ENCODE peak calls at places on chromosomes 3 and 15, in seven cellular contexts. N, M, D, C, G, S and E are unnamed samples.

GRCh38 chr15:96629501-96629900 is 299.0 kb downstream of the NR2F2 start:
- DNase-seq in C (no peak), D (no peak), S (no peak), G (peak), N (no peak), M (peak), E (no peak)

GRCh38 chr3:94117729-94118128 is 54.9 kb downstream of the NSUN3 start:
- DNase-seq in G (no peak), N (no peak), M (no peak), C (no peak), S (no peak), D (no peak), E (peak)

GRCh38 chr3:150577854-150578253 is 25.3 kb upstream of the SELENOT start:
- DNase-seq in M (no peak), S (no peak), N (no peak), D (no peak), G (no peak), C (no peak), E (peak)

GRCh38 chr15:25175789-25176615 is 221.2 kb downstream of the SNRPN start:
- DNase-seq in G (peak), S (peak), D (no peak), C (peak), N (no peak), M (no peak), E (no peak)

GRCh38 chr3:195075199-195075940 is 195.6 kb downstream of the XXYLT1 start:
- DNase-seq in C (peak), G (peak), D (no peak), N (no peak), S (no peak), M (peak), E (peak)

GRCh38 chr3:129597792-129598381 is 8.6 kb downstream of the PLXND1 start:
- DNase-seq in M (no peak), G (no peak), N (no peak), S (no peak), C (no peak), D (no peak), E (no peak)

GRCh38 chr15:39922450-39923092 is 2.5 kb upstream of the GPR176 start:
- DNase-seq in D (no peak), S (no peak), M (no peak), G (no peak), C (no peak), N (no peak), E (no peak)

GRCh38 chr3:162491957-162492356 is 995.3 kb downstream of the OTOL1 start:
- DNase-seq in C (no peak), D (no peak), M (no peak), S (no peak), G (no peak), N (no peak), E (no peak)

GRCh38 chr3:47034868-47035489 is 55.5 kb downstream of the NBEAL2 start:
- DNase-seq in G (no peak), S (no peak), N (no peak), D (no peak), M (no peak), C (no peak), E (no peak)

GRCh38 chr3:41148446-41148845 is 50.9 kb upstream of the CTNNB1 start:
- DNase-seq in D (no peak), C (no peak), N (no peak), M (no peak), S (no peak), G (no peak), E (no peak)

GRCh38 chr3:53318522-53318921 is 28.8 kb downstream of the DCP1A start:
- DNase-seq in M (no peak), D (no peak), G (no peak), S (no peak), C (no peak), N (no peak), E (no peak)

GRCh38 chr15:80560601-80561025 is 134.5 kb upstream of the ABHD17C start:
- DNase-seq in N (no peak), D (no peak), G (no peak), C (no peak), M (no peak), S (no peak), E (peak)

GRCh38 chr3:133853063-133853924 is 42.4 kb downstream of the RAB6B start:
- DNase-seq in S (no peak), D (no peak), M (no peak), C (no peak), G (no peak), N (no peak), E (no peak)

GRCh38 chr15:43168192-43169107 is 16.8 kb upstream of the CCNDBP1 start:
- DNase-seq in S (no peak), M (peak), C (no peak), N (no peak), G (peak), D (no peak), E (no peak)

GRCh38 chr15:74418575-74419338 is 15.0 kb downstream of the SEMA7A start:
- DNase-seq in D (no peak), M (no peak), N (no peak), G (no peak), S (no peak), C (no peak), E (no peak)

GRCh38 chr15:74419432-74419831 is 14.3 kb downstream of the SEMA7A start:
- DNase-seq in C (no peak), M (no peak), D (no peak), G (no peak), S (no peak), N (no peak), E (no peak)

GRCh38 chr15:74422370-74422722 is 11.4 kb downstream of the SEMA7A start:
- DNase-seq in S (no peak), M (no peak), G (no peak), N (no peak), D (no peak), C (no peak), E (no peak)

GRCh38 chr15:74421302-74422245 is 12.2 kb downstream of the SEMA7A start:
- DNase-seq in D (no peak), G (no peak), C (no peak), M (no peak), N (no peak), S (no peak), E (no peak)

DNA sequence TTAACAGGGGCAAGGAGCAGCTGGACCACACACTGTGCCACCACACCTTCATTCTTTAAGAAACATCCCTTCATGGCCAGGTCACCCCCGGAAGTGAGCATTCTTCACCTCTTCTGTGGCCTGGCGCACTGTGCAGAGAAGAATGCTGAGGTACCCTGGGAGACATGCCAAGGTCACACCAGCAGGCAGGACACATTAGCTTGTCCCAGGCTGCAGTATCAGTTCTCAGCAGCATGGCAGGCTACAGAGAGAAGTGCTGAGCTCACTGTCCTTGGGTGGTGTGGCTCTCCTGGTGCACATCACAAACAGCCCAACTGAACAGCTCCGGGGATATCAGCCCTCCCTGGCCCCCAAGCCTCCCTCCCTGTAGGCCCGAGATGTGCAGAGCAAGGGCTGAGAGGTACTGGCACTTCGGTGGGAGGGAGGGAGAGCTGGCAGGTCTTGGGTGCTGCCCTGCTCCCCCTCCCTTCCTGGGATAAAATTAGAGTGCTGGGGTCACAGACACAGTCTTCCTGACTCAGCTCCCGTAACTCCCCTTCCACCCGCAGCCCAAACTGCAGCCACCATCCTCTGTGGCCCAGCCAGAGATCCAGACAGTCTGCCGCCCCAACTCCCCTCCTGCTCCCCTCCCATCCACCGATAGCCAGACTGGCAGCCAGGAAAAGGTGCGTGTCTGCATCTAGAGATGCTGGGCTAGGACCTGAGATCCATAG is 13.4 kb downstream of the SEMA7A start:
- DNase-seq in D (peak), S (no peak), G (no peak), M (no peak), C (no peak), N (no peak), E (no peak)
- TF ChIP-seq POLR2A in D (no peak), S (no peak), G (no peak), M (no peak), C (no peak), N (no peak), E (no peak)

GRCh38 chr15:98583758-98584157 is 64.6 kb upstream of the IGF1R start:
- DNase-seq in D (no peak), M (no peak), S (no peak), G (no peak), N (no peak), C (no peak), E (no peak)

GRCh38 chr15:98586066-98586465 is 62.3 kb upstream of the IGF1R start:
- DNase-seq in N (no peak), C (no peak), G (no peak), D (no peak), S (no peak), M (no peak), E (no peak)

GRCh38 chr15:98582900-98583554 is 65.3 kb upstream of the IGF1R start:
- DNase-seq in M (no peak), G (no peak), D (no peak), S (no peak), C (no peak), N (no peak), E (no peak)

GRCh38 chr15:98581715-98582114 is 66.6 kb upstream of the IGF1R start:
- DNase-seq in D (no peak), M (no peak), S (no peak), G (no peak), C (no peak), N (no peak), E (no peak)

GRCh38 chr15:98580577-98580976 is 67.8 kb upstream of the IGF1R start:
- DNase-seq in M (no peak), N (no peak), G (no peak), D (no peak), C (no peak), S (no peak), E (no peak)
- TF ChIP-seq CTCF in M (no peak), N (no peak), G (no peak), D (no peak), C (no peak), S (no peak), E (no peak)

GRCh38 chr3:50617096-50617791 is at the start of gene MAPKAPK3:
- DNase-seq in C (peak), D (peak), G (peak), S (no peak), N (no peak), M (peak), E (peak)
- TF ChIP-seq POLR2A in C (no peak), D (peak), G (no peak), S (no peak), N (peak), M (no peak), E (peak)

GRCh38 chr15:31366169-31366734 is 39.6 kb downstream of the KLF13 start:
- DNase-seq in D (peak), M (peak), G (no peak), S (peak), C (peak), N (no peak), E (peak)
- TF ChIP-seq CTCF in D (peak), M (no peak), G (peak), S (no peak), C (no peak), N (no peak), E (peak)

GRCh38 chr15:64155802-64156651 is 4.5 kb downstream of the SNX22 start:
- DNase-seq in C (no peak), D (no peak), N (no peak), M (no peak), G (no peak), S (no peak), E (no peak)
- TF ChIP-seq POLR2A in C (no peak), D (no peak), N (no peak), M (no peak), G (no peak), S (no peak), E (no peak)

GRCh38 chr3:187136347-187136746 is 2.9 kb downstream of the RPL39L start:
- DNase-seq in M (no peak), N (no peak), S (no peak), D (no peak), G (no peak), C (no peak), E (no peak)

GRCh38 chr3:187136936-187137335 is 2.4 kb downstream of the RPL39L start:
- DNase-seq in C (no peak), G (no peak), D (no peak), N (no peak), S (no peak), M (no peak), E (peak)

GRCh38 chr3:187139126-187139894 is at the start of gene RPL39L:
- DNase-seq in G (peak), D (peak), C (peak), S (peak), N (peak), M (peak), E (peak)

DNA sequence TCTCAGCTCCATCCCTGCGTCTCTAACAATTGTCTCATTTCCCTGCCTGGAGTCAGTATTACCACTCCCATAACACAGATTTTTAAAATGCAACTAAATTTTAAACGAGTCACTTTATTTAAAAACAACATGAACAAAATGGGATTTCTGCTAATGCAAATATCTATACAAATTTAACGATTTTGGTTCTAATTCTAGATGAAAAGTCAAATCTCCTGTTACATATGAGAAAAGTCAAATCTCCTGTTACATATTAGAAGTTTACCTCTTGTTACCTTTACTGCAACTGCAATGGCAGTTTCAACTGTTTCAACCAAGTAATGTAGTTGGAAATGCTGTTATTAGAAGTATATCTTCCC is 578 bp upstream of the RPL39L start:
- DNase-seq in N (no peak), M (no peak), G (no peak), C (no peak), S (no peak), D (no peak), E (no peak)
- TF ChIP-seq CTCF in N (no peak), M (no peak), G (no peak), C (no peak), S (no peak), D (no peak), E (no peak)

GRCh38 chr3:88767746-88768145 is 339.7 kb upstream of the EPHA3 start:
- DNase-seq in S (no peak), N (no peak), D (no peak), C (no peak), M (no peak), G (no peak), E (no peak)
- TF ChIP-seq POLR2A in S (no peak), N (no peak), D (no peak), C (no peak), M (no peak), G (no peak), E (no peak)

DNA sequence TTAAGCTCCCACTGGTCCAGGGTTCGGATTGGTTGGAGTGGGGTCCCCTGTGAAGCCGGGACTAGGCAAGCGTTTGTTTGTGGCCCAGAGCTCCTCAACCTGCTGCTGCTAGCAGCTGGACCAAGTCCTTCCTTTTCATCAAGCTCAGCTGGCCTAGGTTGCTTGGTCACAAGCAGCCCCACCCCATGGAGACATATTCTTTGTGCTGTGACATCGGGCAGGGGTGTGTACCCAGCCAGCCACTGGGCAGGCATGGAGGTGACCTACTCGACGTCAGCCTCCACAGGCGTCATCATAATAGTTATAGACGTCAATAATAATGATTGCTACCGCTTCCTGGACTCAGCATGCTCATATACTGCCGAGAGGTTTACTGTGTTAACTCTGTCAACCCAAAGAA is 15.9 kb downstream of the SLC6A6 start:
- DNase-seq in D (no peak), N (no peak), M (no peak), G (no peak), S (no peak), C (no peak), E (no peak)
- TF ChIP-seq CTCF in D (no peak), N (no peak), M (no peak), G (no peak), S (no peak), C (no peak), E (no peak)

GRCh38 chr3:51982838-51983577 is at the start of gene ACY1:
- DNase-seq in S (peak), M (peak), G (peak), C (peak), N (no peak), D (peak), E (peak)

GRCh38 chr3:51985971-51986947 is 2.9 kb downstream of the ACY1 start:
- DNase-seq in M (no peak), G (no peak), D (no peak), N (no peak), S (no peak), C (no peak), E (no peak)

GRCh38 chr3:51984269-51984647 is 923 bp downstream of the ACY1 start:
- DNase-seq in D (no peak), N (no peak), S (no peak), C (no peak), G (no peak), M (no peak), E (no peak)

GRCh38 chr3:51983578-51984268 is 388 bp downstream of the ACY1 start:
- DNase-seq in M (no peak), N (no peak), G (no peak), S (no peak), D (no peak), C (no peak), E (no peak)

DNA sequence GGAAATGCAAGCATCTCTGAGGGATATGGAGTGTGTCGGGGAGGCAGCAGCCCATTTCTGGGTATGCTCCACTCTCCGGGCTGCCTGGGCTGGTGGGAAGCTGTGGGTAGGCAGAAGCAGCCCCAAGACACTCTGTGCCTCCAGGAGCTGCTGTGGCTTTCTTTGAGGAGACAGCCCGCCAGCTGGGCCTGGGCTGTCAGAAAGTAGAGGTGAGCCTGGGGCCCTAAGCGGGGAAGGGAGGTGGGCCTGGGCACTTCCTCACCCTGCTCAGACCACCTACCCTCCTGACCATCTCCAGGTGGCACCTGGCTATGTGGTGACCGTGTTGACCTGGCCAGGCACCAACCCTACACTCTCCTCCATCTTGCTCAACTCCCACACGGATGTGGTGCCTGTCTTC is 1.7 kb downstream of the ACY1 start:
- DNase-seq in M (no peak), G (no peak), D (no peak), N (no peak), S (no peak), C (no peak), E (no peak)
- TF ChIP-seq POLR2A in M (no peak), G (no peak), D (no peak), N (no peak), S (no peak), C (no peak), E (no peak)